ENCODE peak calls at places on chromosomes 16 and 17, in five cellular contexts. N is mammary epithelial cell; R is cardiac muscle cell; D is CD8-positive, alpha-beta T cell; U is DND-41. S is an unnamed sample.
A peak's percentile ranks its signal among the peaks of the same experiment; 100 is the strongest.

GRCh38 chr16:23504453-23505179 is 5.7 kb downstream of the GGA2 start:
- DNase-seq in U (no peak), D (peak; percentile 52), N (peak; percentile 96), R (peak; percentile 88), S (peak; percentile 71)

GRCh38 chr17:46190763-46191162 is 2.5 kb downstream of the KANSL1 start:
- DNase-seq in N (no peak), R (no peak), U (no peak), D (no peak), S (no peak)

GRCh38 chr17:58960068-58960467 is 146.6 kb downstream of the TRIM37 start:
- DNase-seq in U (no peak), N (peak; percentile 74), D (no peak), R (peak; percentile 62), S (peak; percentile 57)

GRCh38 chr17:17702821-17703607 is 21.8 kb downstream of the RAI1 start:
- DNase-seq in D (no peak), R (no peak), N (no peak), U (no peak), S (no peak)

GRCh38 chr16:17346774-17347569 is 123.8 kb downstream of the XYLT1 start:
- DNase-seq in D (no peak), R (no peak), U (peak; percentile 59), N (no peak), S (peak; percentile 43)

GRCh38 chr16:55711959-55712876 is 56.4 kb downstream of the SLC6A2 start:
- DNase-seq in N (peak; percentile 29), U (peak; percentile 66), D (no peak), R (peak; percentile 65), S (peak; percentile 61)

GRCh38 chr17:9334536-9335446 is 240.8 kb downstream of the STX8 start:
- DNase-seq in D (no peak), N (peak; percentile 26), R (no peak), U (no peak), S (no peak)

GRCh38 chr17:81339502-81340296 is 44.6 kb upstream of the SLC38A10 start:
- DNase-seq in U (no peak), D (no peak), N (no peak), R (no peak), S (no peak)

GRCh38 chr17:44792276-44792675 is 33.5 kb downstream of the ADAM11 start:
- DNase-seq in D (no peak), N (peak; percentile 25), U (no peak), R (peak; percentile 35), S (no peak)

GRCh38 chr17:78494961-78495330 is 82.2 kb downstream of the DNAH17 start:
- DNase-seq in U (no peak), D (no peak), N (no peak), R (no peak), S (no peak)

GRCh38 chr17:56887552-56888467 is 26.0 kb downstream of the TRIM25 start:
- DNase-seq in N (peak; percentile 81), U (no peak), R (no peak), D (no peak), S (no peak)

GRCh38 chr17:30920282-30920681 is 1.5 kb upstream of the ADAP2 start:
- DNase-seq in D (no peak), N (no peak), U (no peak), R (no peak), S (no peak)

GRCh38 chr17:15413101-15413750 is 54.2 kb downstream of the CDRT4 start:
- DNase-seq in D (no peak), R (no peak), N (no peak), U (no peak), S (no peak)

GRCh38 chr16:23365602-23366240 is 63.6 kb downstream of the SCNN1B start:
- DNase-seq in R (peak; percentile 2), D (no peak), N (no peak), U (no peak), S (no peak)

GRCh38 chr16:69478685-69479084 is 54.3 kb downstream of the CYB5B start:
- DNase-seq in N (no peak), D (no peak), U (no peak), R (no peak), S (no peak)

GRCh38 chr16:69479806-69480205 is 55.4 kb downstream of the CYB5B start:
- DNase-seq in R (no peak), U (no peak), D (no peak), N (peak; percentile 58), S (no peak)

GRCh38 chr16:69474447-69474846 is 50.0 kb downstream of the CYB5B start:
- DNase-seq in D (no peak), U (no peak), R (no peak), N (no peak), S (no peak)

GRCh38 chr16:69477546-69477945 is 53.1 kb downstream of the CYB5B start:
- DNase-seq in U (no peak), R (peak; percentile 53), N (no peak), D (no peak), S (no peak)

GRCh38 chr16:69476920-69477418 is 52.5 kb downstream of the CYB5B start:
- DNase-seq in U (no peak), R (peak; percentile 67), N (peak; percentile 76), D (no peak), S (no peak)
- TF ChIP-seq CTCF in U (no peak), R (no peak), N (no peak), D (no peak), S (no peak)

DNA sequence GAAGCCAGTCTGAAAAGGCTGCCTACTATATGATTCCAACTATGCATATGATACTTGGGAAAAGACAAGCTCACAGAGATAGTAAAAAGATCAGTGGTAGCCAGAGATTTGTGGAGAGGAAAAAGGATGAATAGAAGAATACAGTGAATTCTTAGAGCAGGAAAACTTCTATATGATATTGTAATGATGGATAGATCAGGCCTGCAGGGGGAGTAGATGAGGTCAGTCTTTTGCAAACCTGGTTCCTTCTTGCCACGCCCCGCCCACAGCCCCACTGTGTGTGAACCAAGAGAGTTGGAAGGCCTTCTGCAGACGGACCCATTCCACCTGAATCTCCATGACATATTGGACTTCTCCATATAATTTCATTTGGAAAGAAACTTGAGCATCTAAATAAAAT is 761 bp upstream of the CCL8 start:
- DNase-seq in N (no peak), U (peak; percentile 25), D (no peak), R (no peak), S (no peak)
- TF ChIP-seq CTCF in N (no peak), U (no peak), D (no peak), R (peak; percentile 17), S (no peak)

GRCh38 chr17:74775409-74776043 is 619 bp downstream of the NAT9 start:
- DNase-seq in D (no peak), N (no peak), U (no peak), R (no peak), S (no peak)

GRCh38 chr17:74777884-74778490 is 1.8 kb upstream of the NAT9 start:
- DNase-seq in U (no peak), N (no peak), R (peak; percentile 22), D (no peak), S (no peak)

GRCh38 chr17:74773871-74774286 is 2.3 kb downstream of the NAT9 start:
- DNase-seq in N (no peak), D (no peak), R (peak; percentile 78), U (no peak), S (no peak)

GRCh38 chr17:74776990-74777389 is 845 bp upstream of the NAT9 start:
- DNase-seq in U (no peak), R (no peak), N (no peak), D (no peak), S (no peak)

GRCh38 chr17:74776044-74776962 is at the start of gene NAT9:
- DNase-seq in D (peak; percentile 97), N (peak; percentile 94), U (peak; percentile 98), R (peak; percentile 97), S (peak; percentile 99)
- TF ChIP-seq CTCF in D (no peak), N (no peak), U (no peak), R (no peak), S (no peak)

GRCh38 chr17:60573139-60573975 is 26.6 kb upstream of the PPM1D start:
- DNase-seq in N (no peak), U (no peak), R (peak; percentile 88), D (no peak), S (no peak)
- TF ChIP-seq CTCF in N (no peak), U (no peak), R (peak; percentile 22), D (no peak), S (no peak)

DNA sequence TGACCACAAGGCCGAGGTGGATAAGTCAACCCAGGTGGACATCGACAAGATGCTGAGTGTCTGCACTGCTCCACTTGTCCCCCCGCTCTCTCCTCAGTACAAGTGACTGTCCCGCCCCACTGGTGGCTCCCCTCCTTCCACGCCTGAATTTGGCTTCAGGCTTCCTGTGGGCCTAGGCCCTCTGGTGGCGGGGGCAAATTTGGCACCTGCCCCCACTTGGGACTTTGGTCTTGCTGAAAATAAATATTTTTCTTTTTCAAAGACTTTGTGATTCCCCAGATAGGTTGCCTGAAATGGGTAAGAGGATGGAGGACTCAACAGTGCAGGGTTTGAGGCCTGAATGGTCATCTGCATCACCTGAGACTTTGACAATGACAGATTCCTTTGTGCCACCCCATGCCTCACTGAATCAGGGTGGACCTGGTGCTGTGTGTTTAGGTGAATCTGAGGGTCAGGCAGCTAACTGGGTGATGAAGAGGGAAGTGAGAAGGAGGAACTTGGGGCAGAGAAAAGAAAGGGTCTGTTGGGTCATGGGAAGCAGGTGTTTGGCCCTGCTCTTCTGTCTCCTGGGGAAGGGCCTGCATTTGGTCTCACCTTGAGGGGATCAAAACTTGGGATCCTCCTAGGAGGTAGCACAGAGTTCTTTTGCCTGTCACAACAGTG is 2.0 kb downstream of the C16orf86 start:
- DNase-seq in N (no peak), D (no peak), R (no peak), U (no peak), S (no peak)
- TF ChIP-seq CTCF in N (peak; percentile 28), D (no peak), R (no peak), U (peak; percentile 49), S (peak; percentile 9)

DNA sequence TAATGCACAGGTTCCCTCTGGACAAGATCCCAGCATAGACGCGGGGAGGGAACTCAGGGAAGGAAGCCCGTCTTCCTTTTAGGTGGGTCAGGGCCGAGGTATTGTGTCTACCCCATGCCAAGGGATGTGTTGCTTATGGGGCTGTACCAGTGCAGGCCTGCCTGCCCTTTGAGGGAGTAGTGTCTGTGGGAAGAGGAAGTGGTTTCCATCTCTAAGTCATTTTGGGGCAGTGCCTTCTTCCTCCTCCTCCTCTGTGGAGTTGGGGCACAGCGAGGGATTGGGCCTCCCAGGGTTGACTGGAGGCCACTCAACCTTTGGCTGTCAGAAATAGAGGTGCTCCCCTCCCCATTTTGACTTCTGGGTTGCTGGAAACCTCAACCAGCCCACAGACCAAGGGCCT is 26.5 kb downstream of the GJD3 start:
- DNase-seq in D (no peak), U (no peak), R (no peak), N (no peak), S (no peak)
- TF ChIP-seq CTCF in D (no peak), U (no peak), R (no peak), N (no peak), S (no peak)

GRCh38 chr17:8016632-8017424 is 14.4 kb downstream of the GUCY2D start:
- DNase-seq in R (peak; percentile 76), U (peak; percentile 32), N (no peak), D (no peak), S (peak; percentile 69)
- TF ChIP-seq CTCF in R (peak; percentile 81), U (peak; percentile 70), N (peak; percentile 83), D (peak; percentile 63), S (peak; percentile 65)

S was measured in GM20000.